ENCODE peak calls at places on chromosomes 13 and 19, in five cellular contexts. One of them, this sample, is unnamed.

GRCh38 chr19:30102666-30103065 is 160.6 kb downstream of the URI1 start:
- DNase-seq in NCI-H526 treated with DMSO at 0.1 percent for 48 hours: no peak
- DNase-seq in KBM-7: no peak
- DNase-seq in NCI-H510A: no peak
- DNase-seq in pulmonary artery endothelial cell: no peak
- DNase-seq in this sample: no peak

GRCh38 chr13:98556968-98557591 is 19.8 kb downstream of the STK24 start:
- DNase-seq in NCI-H526 treated with DMSO at 0.1 percent for 48 hours: peak; percentile 69
- DNase-seq in KBM-7: no peak
- DNase-seq in NCI-H510A: no peak
- DNase-seq in pulmonary artery endothelial cell: no peak
- DNase-seq in this sample: no peak

GRCh38 chr19:32830231-32831014 is 39.1 kb downstream of the SLC7A9 start:
- DNase-seq in NCI-H526 treated with DMSO at 0.1 percent for 48 hours: no peak
- DNase-seq in KBM-7: no peak
- DNase-seq in NCI-H510A: no peak
- DNase-seq in pulmonary artery endothelial cell: no peak
- DNase-seq in this sample: no peak

GRCh38 chr19:47865166-47865565 is 6.1 kb downstream of the TPRX2 start:
- DNase-seq in NCI-H526 treated with DMSO at 0.1 percent for 48 hours: no peak
- DNase-seq in KBM-7: no peak
- DNase-seq in NCI-H510A: no peak
- DNase-seq in pulmonary artery endothelial cell: no peak
- DNase-seq in this sample: no peak

GRCh38 chr19:4121815-4122214 is 2.1 kb downstream of the MAP2K2 start:
- DNase-seq in NCI-H526 treated with DMSO at 0.1 percent for 48 hours: no peak
- DNase-seq in KBM-7: no peak
- DNase-seq in NCI-H510A: no peak
- DNase-seq in pulmonary artery endothelial cell: no peak
- DNase-seq in this sample: no peak

GRCh38 chr19:48720613-48721296 is 1.2 kb upstream of the MAMSTR start:
- DNase-seq in NCI-H526 treated with DMSO at 0.1 percent for 48 hours: peak; percentile 96
- DNase-seq in KBM-7: peak; percentile 97
- DNase-seq in NCI-H510A: peak; percentile 97
- DNase-seq in pulmonary artery endothelial cell: peak; percentile 60
- DNase-seq in this sample: peak; percentile 80

GRCh38 chr13:43304449-43304848 is 281.1 kb downstream of the DNAJC15 start:
- DNase-seq in NCI-H526 treated with DMSO at 0.1 percent for 48 hours: no peak
- DNase-seq in KBM-7: no peak
- DNase-seq in NCI-H510A: no peak
- DNase-seq in pulmonary artery endothelial cell: no peak
- DNase-seq in this sample: no peak

GRCh38 chr13:113947321-113948033 is 26.4 kb downstream of the C13orf46 start:
- DNase-seq in NCI-H526 treated with DMSO at 0.1 percent for 48 hours: peak; percentile 44
- DNase-seq in KBM-7: no peak
- DNase-seq in NCI-H510A: no peak
- DNase-seq in pulmonary artery endothelial cell: no peak
- DNase-seq in this sample: no peak

GRCh38 chr13:41981961-41982723 is 21.2 kb upstream of the VWA8 start:
- DNase-seq in NCI-H526 treated with DMSO at 0.1 percent for 48 hours: no peak
- DNase-seq in KBM-7: no peak
- DNase-seq in NCI-H510A: no peak
- DNase-seq in pulmonary artery endothelial cell: no peak
- DNase-seq in this sample: no peak

GRCh38 chr19:38678217-38678890 is 30.9 kb downstream of the ACTN4 start:
- DNase-seq in NCI-H526 treated with DMSO at 0.1 percent for 48 hours: no peak
- DNase-seq in KBM-7: no peak
- DNase-seq in NCI-H510A: no peak
- DNase-seq in pulmonary artery endothelial cell: no peak
- DNase-seq in this sample: no peak

GRCh38 chr19:5799247-5800241 is 5.3 kb upstream of the NRTN start:
- DNase-seq in NCI-H526 treated with DMSO at 0.1 percent for 48 hours: no peak
- DNase-seq in KBM-7: peak; percentile 83
- DNase-seq in NCI-H510A: no peak
- DNase-seq in pulmonary artery endothelial cell: no peak
- DNase-seq in this sample: no peak

GRCh38 chr13:51357928-51358595 is 18.6 kb downstream of the SERPINE3 start:
- DNase-seq in NCI-H526 treated with DMSO at 0.1 percent for 48 hours: no peak
- DNase-seq in KBM-7: no peak
- DNase-seq in NCI-H510A: no peak
- DNase-seq in pulmonary artery endothelial cell: no peak
- DNase-seq in this sample: no peak

GRCh38 chr19:33508941-33509614 is 12.5 kb downstream of the PEPD start:
- DNase-seq in NCI-H526 treated with DMSO at 0.1 percent for 48 hours: no peak
- DNase-seq in KBM-7: no peak
- DNase-seq in NCI-H510A: no peak
- DNase-seq in pulmonary artery endothelial cell: no peak
- DNase-seq in this sample: no peak

GRCh38 chr19:35328851-35329285 is at the start of gene CD22:
- DNase-seq in NCI-H526 treated with DMSO at 0.1 percent for 48 hours: no peak
- DNase-seq in KBM-7: peak; percentile 64
- DNase-seq in NCI-H510A: no peak
- DNase-seq in pulmonary artery endothelial cell: no peak
- DNase-seq in this sample: peak; percentile 87

GRCh38 chr19:13146763-13147563 is 3.2 kb downstream of the STX10 start:
- DNase-seq in NCI-H526 treated with DMSO at 0.1 percent for 48 hours: no peak
- DNase-seq in KBM-7: peak; percentile 82
- DNase-seq in NCI-H510A: no peak
- DNase-seq in pulmonary artery endothelial cell: no peak
- DNase-seq in this sample: no peak

GRCh38 chr13:24050292-24050711 is 110.2 kb upstream of the SPATA13 start:
- DNase-seq in NCI-H526 treated with DMSO at 0.1 percent for 48 hours: no peak
- DNase-seq in KBM-7: no peak
- DNase-seq in NCI-H510A: no peak
- DNase-seq in pulmonary artery endothelial cell: no peak
- DNase-seq in this sample: no peak

GRCh38 chr19:49570138-49570856 is 10.1 kb downstream of the NOSIP start:
- DNase-seq in NCI-H526 treated with DMSO at 0.1 percent for 48 hours: peak; percentile 58
- DNase-seq in KBM-7: peak; percentile 87
- DNase-seq in NCI-H510A: peak; percentile 72
- DNase-seq in pulmonary artery endothelial cell: peak; percentile 65
- DNase-seq in this sample: peak; percentile 73

GRCh38 chr13:48818495-48818961 is 157.2 kb upstream of the FNDC3A start:
- DNase-seq in NCI-H526 treated with DMSO at 0.1 percent for 48 hours: no peak
- DNase-seq in KBM-7: no peak
- DNase-seq in NCI-H510A: no peak
- DNase-seq in pulmonary artery endothelial cell: no peak
- DNase-seq in this sample: no peak

GRCh38 chr19:28508666-28509065 is 704.3 kb downstream of the UQCRFS1 start:
- DNase-seq in NCI-H526 treated with DMSO at 0.1 percent for 48 hours: no peak
- DNase-seq in KBM-7: no peak
- DNase-seq in NCI-H510A: no peak
- DNase-seq in pulmonary artery endothelial cell: no peak
- DNase-seq in this sample: no peak

GRCh38 chr19:13082192-13083007 is 20.3 kb downstream of the LYL1 start:
- DNase-seq in NCI-H526 treated with DMSO at 0.1 percent for 48 hours: no peak
- DNase-seq in KBM-7: no peak
- DNase-seq in NCI-H510A: peak; percentile 57
- DNase-seq in pulmonary artery endothelial cell: no peak
- DNase-seq in this sample: no peak

GRCh38 chr19:38759590-38760003 is 13.7 kb downstream of the LGALS7 start:
- DNase-seq in NCI-H526 treated with DMSO at 0.1 percent for 48 hours: no peak
- DNase-seq in KBM-7: no peak
- DNase-seq in NCI-H510A: no peak
- DNase-seq in pulmonary artery endothelial cell: no peak
- DNase-seq in this sample: no peak

GRCh38 chr19:11931051-11931450 is 6.1 kb downstream of the ZNF700 start:
- DNase-seq in NCI-H526 treated with DMSO at 0.1 percent for 48 hours: no peak
- DNase-seq in KBM-7: no peak
- DNase-seq in NCI-H510A: no peak
- DNase-seq in pulmonary artery endothelial cell: no peak
- DNase-seq in this sample: no peak

GRCh38 chr13:109654341-109655205 is 131.8 kb downstream of the IRS2 start:
- DNase-seq in NCI-H526 treated with DMSO at 0.1 percent for 48 hours: no peak
- DNase-seq in KBM-7: peak; percentile 90
- DNase-seq in NCI-H510A: no peak
- DNase-seq in pulmonary artery endothelial cell: no peak
- DNase-seq in this sample: peak; percentile 8

GRCh38 chr13:113954046-113954841 is 19.6 kb downstream of the C13orf46 start:
- DNase-seq in NCI-H526 treated with DMSO at 0.1 percent for 48 hours: no peak
- DNase-seq in KBM-7: no peak
- DNase-seq in NCI-H510A: no peak
- DNase-seq in pulmonary artery endothelial cell: no peak
- DNase-seq in this sample: no peak

GRCh38 chr19:40084948-40085347 is 5.8 kb downstream of the ZNF780A start:
- DNase-seq in NCI-H526 treated with DMSO at 0.1 percent for 48 hours: no peak
- DNase-seq in KBM-7: no peak
- DNase-seq in NCI-H510A: no peak
- DNase-seq in pulmonary artery endothelial cell: no peak
- DNase-seq in this sample: no peak

GRCh38 chr19:10686661-10687517 is 14.3 kb upstream of the QTRT1 start:
- DNase-seq in NCI-H526 treated with DMSO at 0.1 percent for 48 hours: no peak
- DNase-seq in KBM-7: no peak
- DNase-seq in NCI-H510A: no peak
- DNase-seq in pulmonary artery endothelial cell: no peak
- DNase-seq in this sample: no peak

GRCh38 chr13:109836629-109837607 is 50.5 kb upstream of the IRS2 start:
- DNase-seq in NCI-H526 treated with DMSO at 0.1 percent for 48 hours: peak; percentile 91
- DNase-seq in KBM-7: no peak
- DNase-seq in NCI-H510A: peak; percentile 68
- DNase-seq in pulmonary artery endothelial cell: no peak
- DNase-seq in this sample: no peak

GRCh38 chr13:25608181-25608580 is 236.4 kb downstream of the ATP8A2 start:
- DNase-seq in NCI-H526 treated with DMSO at 0.1 percent for 48 hours: no peak
- DNase-seq in KBM-7: no peak
- DNase-seq in NCI-H510A: peak; percentile 16
- DNase-seq in pulmonary artery endothelial cell: no peak
- DNase-seq in this sample: no peak

GRCh38 chr19:28424662-28425430 is 788.1 kb downstream of the UQCRFS1 start:
- DNase-seq in NCI-H526 treated with DMSO at 0.1 percent for 48 hours: no peak
- DNase-seq in KBM-7: no peak
- DNase-seq in NCI-H510A: no peak
- DNase-seq in pulmonary artery endothelial cell: no peak
- DNase-seq in this sample: no peak

GRCh38 chr19:51122112-51122981 is 2.4 kb upstream of the SIGLEC9 start:
- DNase-seq in NCI-H526 treated with DMSO at 0.1 percent for 48 hours: no peak
- DNase-seq in KBM-7: no peak
- DNase-seq in NCI-H510A: no peak
- DNase-seq in pulmonary artery endothelial cell: no peak
- DNase-seq in this sample: no peak

GRCh38 chr13:41356788-41357187 is 45.7 kb downstream of the NAA16 start:
- DNase-seq in NCI-H526 treated with DMSO at 0.1 percent for 48 hours: no peak
- DNase-seq in KBM-7: no peak
- DNase-seq in NCI-H510A: no peak
- DNase-seq in pulmonary artery endothelial cell: no peak
- DNase-seq in this sample: no peak

GRCh38 chr13:83077499-83077898 is 804.8 kb downstream of the SLITRK1 start:
- DNase-seq in NCI-H526 treated with DMSO at 0.1 percent for 48 hours: no peak
- DNase-seq in KBM-7: no peak
- DNase-seq in NCI-H510A: no peak
- DNase-seq in pulmonary artery endothelial cell: no peak
- DNase-seq in this sample: no peak

GRCh38 chr13:112828082-112828699 is 138.4 kb downstream of the ATP11A start:
- DNase-seq in NCI-H526 treated with DMSO at 0.1 percent for 48 hours: no peak
- DNase-seq in KBM-7: no peak
- DNase-seq in NCI-H510A: no peak
- DNase-seq in pulmonary artery endothelial cell: no peak
- DNase-seq in this sample: no peak

GRCh38 chr19:45322311-45322710 is 364 bp downstream of the CKM start:
- DNase-seq in NCI-H526 treated with DMSO at 0.1 percent for 48 hours: no peak
- DNase-seq in KBM-7: no peak
- DNase-seq in NCI-H510A: no peak
- DNase-seq in pulmonary artery endothelial cell: no peak
- DNase-seq in this sample: no peak

GRCh38 chr13:50094615-50095293 is 79.5 kb downstream of the KCNRG start:
- DNase-seq in NCI-H526 treated with DMSO at 0.1 percent for 48 hours: no peak
- DNase-seq in KBM-7: no peak
- DNase-seq in NCI-H510A: no peak
- DNase-seq in pulmonary artery endothelial cell: no peak
- DNase-seq in this sample: no peak

GRCh38 chr13:39956036-39956435 is 300.6 kb downstream of the COG6 start:
- DNase-seq in NCI-H526 treated with DMSO at 0.1 percent for 48 hours: no peak
- DNase-seq in KBM-7: no peak
- DNase-seq in NCI-H510A: no peak
- DNase-seq in pulmonary artery endothelial cell: no peak
- DNase-seq in this sample: peak; percentile 17

GRCh38 chr19:15195987-15196682 is 4.7 kb downstream of the NOTCH3 start:
- DNase-seq in NCI-H526 treated with DMSO at 0.1 percent for 48 hours: peak; percentile 62
- DNase-seq in KBM-7: no peak
- DNase-seq in NCI-H510A: peak; percentile 92
- DNase-seq in pulmonary artery endothelial cell: no peak
- DNase-seq in this sample: no peak

This sample was measured in naive B cell.